ENCODE peak calls at places on chromosomes 6 and 20, in nine cellular contexts. W is T-helper 9 cell, M is NAMALWA, A is GM12865, K is NCI-H226, F is fibroblast of pulmonary artery, Q is cardiac fibroblast, X is NCI-H2107, Y is AG09319. V is an unnamed sample.

GRCh38 chr6:149948616-149949015 is 6.8 kb downstream of the ULBP2 start:
- DNase-seq in A (no peak), M (no peak), W (no peak), X (no peak), K (no peak), Q (no peak), F (no peak), Y (no peak), V (no peak)

GRCh38 chr6:157434349-157435016 is 53.5 kb downstream of the ZDHHC14 start:
- DNase-seq in F (no peak), X (no peak), Q (no peak), Y (peak; percentile 15), K (no peak), W (no peak), A (no peak), M (no peak), V (no peak)

GRCh38 chr20:37980383-37980782 is 52.9 kb downstream of the TTI1 start:
- DNase-seq in A (no peak), Q (no peak), W (no peak), M (no peak), Y (no peak), X (no peak), K (no peak), F (no peak), V (peak; percentile 43)

GRCh38 chr20:51042657-51043247 is 19.8 kb upstream of the KCNG1 start:
- DNase-seq in A (no peak), K (no peak), W (no peak), X (no peak), Q (no peak), Y (no peak), F (no peak), M (no peak), V (no peak)

GRCh38 chr20:25136643-25137559 is 55.0 kb upstream of the VSX1 start:
- DNase-seq in W (no peak), Q (peak; percentile 87), Y (peak; percentile 77), X (no peak), F (peak; percentile 85), K (peak; percentile 97), M (no peak), A (no peak), V (no peak)

GRCh38 chr20:32988008-32988407 is 16.2 kb downstream of the SUN5 start:
- DNase-seq in A (no peak), K (no peak), M (no peak), Q (no peak), W (no peak), Y (no peak), X (no peak), F (no peak), V (no peak)

GRCh38 chr6:50120300-50120699 is 70.6 kb upstream of the DEFB112 start:
- DNase-seq in Y (no peak), Q (no peak), W (no peak), K (peak; percentile 82), F (no peak), X (no peak), A (no peak), M (no peak), V (no peak)

GRCh38 chr6:26122402-26122792 is 35.2 kb downstream of the HFE start:
- DNase-seq in W (no peak), K (no peak), Q (no peak), Y (no peak), M (no peak), F (no peak), A (peak; percentile 71), X (no peak), V (no peak)

GRCh38 chr20:38700926-38701325 is 23.4 kb upstream of the SLC32A1 start:
- DNase-seq in A (no peak), Q (no peak), X (no peak), Y (no peak), F (no peak), M (no peak), K (no peak), W (no peak), V (no peak)

GRCh38 chr6:137928286-137928685 is 61.2 kb downstream of the TNFAIP3 start:
- DNase-seq in Y (no peak), X (no peak), Q (no peak), K (no peak), W (no peak), F (no peak), M (peak; percentile 58), A (peak; percentile 57), V (no peak)